ENCODE peak calls at places on chromosomes 12 and 14, in four cellular contexts. One of them, this sample, is unnamed. For H3K4me1, the result is how much of the 10 kb centered on the place peaks cover.

GRCh38 chr12:66746489-66747201 is 67.8 kb upstream of the GRIP1 start:
- DNase-seq in mesendoderm: peak
- DNase-seq in heart right ventricle: no peak
- DNase-seq in Peyer's patch: no peak
- DNase-seq in this sample: no peak

GRCh38 chr12:46342562-46343033 is 30.0 kb downstream of the SLC38A2 start:
- DNase-seq in Peyer's patch: peak
- DNase-seq in mesendoderm: peak
- DNase-seq in heart right ventricle: no peak
- DNase-seq in this sample: no peak

GRCh38 chr12:64253356-64253755 is 31.3 kb upstream of the KICS2 start:
- DNase-seq in heart right ventricle: no peak
- DNase-seq in mesendoderm: no peak
- DNase-seq in Peyer's patch: no peak
- DNase-seq in this sample: no peak

GRCh38 chr14:105258846-105259245 is 10.5 kb downstream of the BTBD6 start:
- DNase-seq in mesendoderm: no peak
- DNase-seq in heart right ventricle: no peak
- DNase-seq in Peyer's patch: no peak
- DNase-seq in this sample: no peak

GRCh38 chr12:59972941-59973340 is 377.1 kb downstream of the SLC16A7 start:
- DNase-seq in mesendoderm: peak
- DNase-seq in heart right ventricle: no peak
- DNase-seq in Peyer's patch: no peak
- DNase-seq in this sample: no peak

GRCh38 chr14:23008836-23009235 is 1.1 kb downstream of the C14orf93 start:
- DNase-seq in mesendoderm: no peak
- DNase-seq in Peyer's patch: no peak
- DNase-seq in heart right ventricle: no peak
- DNase-seq in this sample: no peak

GRCh38 chr14:95697764-95698163 is 11.5 kb downstream of the TCL1B start:
- DNase-seq in heart right ventricle: no peak
- DNase-seq in mesendoderm: no peak
- DNase-seq in Peyer's patch: no peak
- DNase-seq in this sample: no peak

GRCh38 chr14:86296173-86296572 is 766.2 kb downstream of the FLRT2 start:
- DNase-seq in mesendoderm: no peak
- DNase-seq in Peyer's patch: no peak
- DNase-seq in heart right ventricle: no peak
- DNase-seq in this sample: no peak

GRCh38 chr12:132444957-132445883 is 44.7 kb upstream of the FBRSL1 start:
- DNase-seq in Peyer's patch: peak
- DNase-seq in heart right ventricle: no peak
- DNase-seq in mesendoderm: no peak
- DNase-seq in this sample: peak

GRCh38 chr12:132444283-132444682 is 45.7 kb upstream of the FBRSL1 start:
- DNase-seq in mesendoderm: no peak
- DNase-seq in heart right ventricle: no peak
- DNase-seq in Peyer's patch: no peak
- DNase-seq in this sample: no peak

GRCh38 chr12:132441871-132442863 is 47.8 kb upstream of the FBRSL1 start:
- DNase-seq in heart right ventricle: no peak
- DNase-seq in Peyer's patch: no peak
- DNase-seq in mesendoderm: no peak
- DNase-seq in this sample: no peak

GRCh38 chr12:132445884-132446471 is 44.0 kb upstream of the FBRSL1 start:
- DNase-seq in heart right ventricle: no peak
- DNase-seq in mesendoderm: peak
- DNase-seq in Peyer's patch: peak
- DNase-seq in this sample: peak

GRCh38 chr12:132443091-132443490 is 46.9 kb upstream of the FBRSL1 start:
- DNase-seq in Peyer's patch: no peak
- DNase-seq in mesendoderm: no peak
- DNase-seq in heart right ventricle: no peak
- DNase-seq in this sample: no peak
- H3K4me1 ChIP-seq in Peyer's patch: under half
- H3K4me1 ChIP-seq in mesendoderm: under half
- H3K4me1 ChIP-seq in heart right ventricle: under half
- H3K4me1 ChIP-seq in this sample: half or more

GRCh38 chr12:69343885-69344612 is 4.1 kb upstream of the LYZ start:
- DNase-seq in Peyer's patch: no peak
- DNase-seq in heart right ventricle: no peak
- DNase-seq in mesendoderm: no peak
- DNase-seq in this sample: no peak

GRCh38 chr12:69339999-69340398 is 8.2 kb upstream of the LYZ start:
- DNase-seq in heart right ventricle: no peak
- DNase-seq in Peyer's patch: no peak
- DNase-seq in mesendoderm: no peak
- DNase-seq in this sample: no peak

GRCh38 chr12:69341328-69341727 is 6.9 kb upstream of the LYZ start:
- DNase-seq in heart right ventricle: no peak
- DNase-seq in Peyer's patch: no peak
- DNase-seq in mesendoderm: no peak
- DNase-seq in this sample: no peak

GRCh38 chr12:69343357-69343756 is 4.8 kb upstream of the LYZ start:
- DNase-seq in heart right ventricle: no peak
- DNase-seq in mesendoderm: no peak
- DNase-seq in Peyer's patch: no peak
- DNase-seq in this sample: no peak

GRCh38 chr12:69342407-69342806 is 5.8 kb upstream of the LYZ start:
- DNase-seq in Peyer's patch: no peak
- DNase-seq in heart right ventricle: no peak
- DNase-seq in mesendoderm: no peak
- DNase-seq in this sample: no peak
- H3K4me1 ChIP-seq in Peyer's patch: under half
- H3K4me1 ChIP-seq in heart right ventricle: under half
- H3K4me1 ChIP-seq in mesendoderm: under half
- H3K4me1 ChIP-seq in this sample: under half

GRCh38 chr14:39621223-39621622 is 189.0 kb upstream of the FBXO33 start:
- DNase-seq in heart right ventricle: no peak
- DNase-seq in Peyer's patch: no peak
- DNase-seq in mesendoderm: no peak
- DNase-seq in this sample: no peak
- H3K4me1 ChIP-seq in heart right ventricle: under half
- H3K4me1 ChIP-seq in Peyer's patch: under half
- H3K4me1 ChIP-seq in mesendoderm: under half
- H3K4me1 ChIP-seq in this sample: under half

GRCh38 chr14:60738843-60739508 is 4.4 kb downstream of the MNAT1 start:
- DNase-seq in heart right ventricle: no peak
- DNase-seq in mesendoderm: no peak
- DNase-seq in Peyer's patch: no peak
- DNase-seq in this sample: no peak
- H3K4me1 ChIP-seq in heart right ventricle: under half
- H3K4me1 ChIP-seq in mesendoderm: under half
- H3K4me1 ChIP-seq in Peyer's patch: under half
- H3K4me1 ChIP-seq in this sample: under half

GRCh38 chr12:52226446-52226845 is 6.6 kb upstream of the KRT7 start:
- DNase-seq in heart right ventricle: no peak
- DNase-seq in mesendoderm: no peak
- DNase-seq in Peyer's patch: no peak
- DNase-seq in this sample: no peak

GRCh38 chr12:52228931-52229330 is 4.1 kb upstream of the KRT7 start:
- DNase-seq in heart right ventricle: no peak
- DNase-seq in Peyer's patch: peak
- DNase-seq in mesendoderm: no peak
- DNase-seq in this sample: no peak

GRCh38 chr12:52228366-52228765 is 4.7 kb upstream of the KRT7 start:
- DNase-seq in Peyer's patch: no peak
- DNase-seq in mesendoderm: no peak
- DNase-seq in heart right ventricle: no peak
- DNase-seq in this sample: no peak

GRCh38 chr12:52225752-52226151 is 7.3 kb upstream of the KRT7 start:
- DNase-seq in heart right ventricle: no peak
- DNase-seq in Peyer's patch: peak
- DNase-seq in mesendoderm: no peak
- DNase-seq in this sample: no peak

GRCh38 chr12:52227767-52228166 is 5.3 kb upstream of the KRT7 start:
- DNase-seq in mesendoderm: no peak
- DNase-seq in Peyer's patch: no peak
- DNase-seq in heart right ventricle: no peak
- DNase-seq in this sample: no peak
- H3K4me1 ChIP-seq in mesendoderm: under half
- H3K4me1 ChIP-seq in Peyer's patch: under half
- H3K4me1 ChIP-seq in heart right ventricle: under half
- H3K4me1 ChIP-seq in this sample: under half

GRCh38 chr12:57455374-57456144 is 452 bp downstream of the INHBE start:
- DNase-seq in Peyer's patch: no peak
- DNase-seq in mesendoderm: peak
- DNase-seq in heart right ventricle: no peak
- DNase-seq in this sample: no peak

GRCh38 chr12:57456145-57456700 is 1.1 kb downstream of the INHBE start:
- DNase-seq in heart right ventricle: no peak
- DNase-seq in Peyer's patch: peak
- DNase-seq in mesendoderm: peak
- DNase-seq in this sample: no peak

GRCh38 chr12:57458665-57459054 is 925 bp upstream of the GLI1 start:
- DNase-seq in heart right ventricle: no peak
- DNase-seq in mesendoderm: no peak
- DNase-seq in Peyer's patch: no peak
- DNase-seq in this sample: no peak

GRCh38 chr12:57454566-57455373 is at the start of gene INHBE:
- DNase-seq in Peyer's patch: no peak
- DNase-seq in mesendoderm: peak
- DNase-seq in heart right ventricle: no peak
- DNase-seq in this sample: no peak

GRCh38 chr12:57456737-57457490 is 1.8 kb downstream of the INHBE start:
- DNase-seq in heart right ventricle: no peak
- DNase-seq in mesendoderm: no peak
- DNase-seq in Peyer's patch: no peak
- DNase-seq in this sample: no peak
- H3K4me1 ChIP-seq in heart right ventricle: under half
- H3K4me1 ChIP-seq in mesendoderm: under half
- H3K4me1 ChIP-seq in Peyer's patch: under half
- H3K4me1 ChIP-seq in this sample: under half

DNA sequence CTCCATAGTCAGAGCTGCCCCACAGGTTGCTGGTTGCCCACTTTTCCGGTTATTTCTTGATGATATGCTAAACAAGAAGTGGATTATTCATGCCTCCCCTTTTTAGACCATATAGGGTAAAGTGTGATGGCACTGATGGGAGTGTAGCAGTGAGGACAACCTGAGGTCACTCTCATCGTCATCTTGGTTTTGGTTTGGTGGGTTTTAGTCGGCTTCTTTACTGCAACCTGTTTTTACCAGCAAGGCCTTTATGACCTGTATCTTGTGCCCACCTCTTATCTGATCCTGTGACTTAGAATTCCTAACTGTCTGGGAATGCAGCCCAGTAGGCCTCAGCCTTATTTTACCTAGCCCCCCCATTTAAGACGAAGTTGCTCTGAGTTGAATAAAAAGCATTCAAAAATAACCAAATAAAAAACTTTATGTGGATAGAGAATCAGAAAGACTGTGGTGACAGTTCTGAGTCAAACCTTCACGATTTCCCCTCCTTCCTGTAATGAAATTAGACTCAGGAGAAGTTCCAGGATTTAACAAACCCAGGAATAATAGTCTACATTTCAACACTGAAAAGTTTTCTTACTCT is 144.2 kb downstream of the PAWR start:
- DNase-seq in heart right ventricle: no peak
- DNase-seq in mesendoderm: peak
- DNase-seq in Peyer's patch: no peak
- DNase-seq in this sample: no peak
- H3K4me1 ChIP-seq in heart right ventricle: under half
- H3K4me1 ChIP-seq in mesendoderm: under half
- H3K4me1 ChIP-seq in Peyer's patch: under half
- H3K4me1 ChIP-seq in this sample: under half

GRCh38 chr14:81273961-81274360 is 53.2 kb upstream of the GTF2A1 start:
- DNase-seq in heart right ventricle: no peak
- DNase-seq in Peyer's patch: no peak
- DNase-seq in mesendoderm: no peak
- DNase-seq in this sample: no peak

GRCh38 chr14:81275995-81276698 is 55.4 kb upstream of the GTF2A1 start:
- DNase-seq in mesendoderm: no peak
- DNase-seq in heart right ventricle: no peak
- DNase-seq in Peyer's patch: no peak
- DNase-seq in this sample: no peak

GRCh38 chr14:81275305-81275950 is 54.7 kb upstream of the GTF2A1 start:
- DNase-seq in mesendoderm: no peak
- DNase-seq in Peyer's patch: no peak
- DNase-seq in heart right ventricle: peak
- DNase-seq in this sample: no peak

GRCh38 chr14:81277096-81277495 is 56.3 kb upstream of the GTF2A1 start:
- DNase-seq in mesendoderm: no peak
- DNase-seq in Peyer's patch: no peak
- DNase-seq in heart right ventricle: no peak
- DNase-seq in this sample: no peak

GRCh38 chr14:81276699-81277069 is 55.9 kb upstream of the GTF2A1 start:
- DNase-seq in heart right ventricle: no peak
- DNase-seq in mesendoderm: no peak
- DNase-seq in Peyer's patch: no peak
- DNase-seq in this sample: no peak
- H3K4me1 ChIP-seq in heart right ventricle: under half
- H3K4me1 ChIP-seq in mesendoderm: under half
- H3K4me1 ChIP-seq in Peyer's patch: under half
- H3K4me1 ChIP-seq in this sample: under half

DNA sequence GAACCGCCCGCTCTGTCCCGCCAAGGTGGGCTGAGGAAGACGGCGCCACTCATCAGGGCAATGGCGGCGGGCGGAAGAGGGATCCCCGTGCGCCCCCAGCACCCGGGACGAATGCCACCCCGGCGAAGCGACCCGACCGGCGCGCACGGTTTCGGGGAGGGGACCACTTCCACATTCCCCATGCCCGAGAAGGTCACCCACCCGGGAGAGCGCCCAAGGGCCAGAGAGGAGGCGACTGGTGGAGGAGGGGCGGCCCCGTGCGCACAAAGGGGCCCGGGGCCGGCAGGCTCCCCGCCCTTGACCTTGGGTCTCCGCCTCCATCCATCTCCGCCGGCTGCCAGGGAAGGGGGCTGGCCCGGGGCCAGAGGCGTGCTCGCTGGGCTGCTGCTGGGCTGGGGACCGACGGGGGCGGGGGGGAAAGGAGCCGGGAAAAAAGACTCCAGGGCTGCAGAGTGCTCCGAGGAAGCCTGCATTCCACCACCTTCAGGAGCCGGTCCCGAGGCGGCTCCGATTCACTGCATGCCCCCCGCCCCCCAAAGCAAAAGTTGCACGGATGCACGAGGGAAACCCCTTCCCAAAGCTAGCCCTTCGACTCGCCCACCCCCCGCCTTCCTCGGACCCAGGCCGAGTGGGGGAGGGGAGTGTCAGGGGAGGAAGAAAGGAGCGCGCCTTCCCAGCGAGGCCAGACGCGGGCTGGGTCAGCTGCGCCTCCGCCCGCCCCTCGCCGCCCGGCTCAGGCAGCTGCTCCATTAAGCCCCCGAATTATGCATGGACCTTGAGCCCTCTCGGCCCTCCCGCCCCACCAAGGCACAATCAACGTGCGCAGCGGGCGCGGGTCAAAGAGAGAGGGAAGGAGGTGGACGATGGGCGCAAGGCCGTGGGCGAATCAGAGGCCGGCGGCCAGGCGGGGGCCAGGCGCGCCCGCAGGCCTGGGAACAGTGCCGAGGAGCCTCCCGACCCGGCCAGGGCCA is 26.2 kb downstream of the BCL11B start:
- DNase-seq in heart right ventricle: no peak
- DNase-seq in Peyer's patch: no peak
- DNase-seq in mesendoderm: peak
- DNase-seq in this sample: no peak
- H3K4me1 ChIP-seq in heart right ventricle: under half
- H3K4me1 ChIP-seq in Peyer's patch: under half
- H3K4me1 ChIP-seq in mesendoderm: under half
- H3K4me1 ChIP-seq in this sample: half or more

GRCh38 chr12:117051380-117051779 is 47.8 kb downstream of the TESC start:
- DNase-seq in heart right ventricle: no peak
- DNase-seq in Peyer's patch: no peak
- DNase-seq in mesendoderm: no peak
- DNase-seq in this sample: no peak
- H3K4me1 ChIP-seq in heart right ventricle: under half
- H3K4me1 ChIP-seq in Peyer's patch: under half
- H3K4me1 ChIP-seq in mesendoderm: under half
- H3K4me1 ChIP-seq in this sample: under half

This sample was measured in CD8-positive, alpha-beta T cell.